ENCODE peak calls at places on chromosome 13, in six cellular contexts. One of them, this sample, is unnamed.

GRCh38 chr13:24693862-24694471 is 13.8 kb downstream of the ATP12A start:
- DNase-seq in GM04504: no peak
- DNase-seq in stimulated activated CD8-positive, alpha-beta memory T cell treated with anti-CD3 and anti-CD28 coated beads, Interleukin-2, amount 100 ng/mL, for 48 hours: no peak
- DNase-seq in AG20443: peak; percentile 52
- DNase-seq in lower leg skin: no peak
- DNase-seq in GM12865: peak; percentile 76
- DNase-seq in this sample: peak; percentile 56

GRCh38 chr13:76778906-76779305 is 107.3 kb downstream of the KCTD12 start:
- DNase-seq in GM04504: no peak
- DNase-seq in stimulated activated CD8-positive, alpha-beta memory T cell treated with anti-CD3 and anti-CD28 coated beads, Interleukin-2, amount 100 ng/mL, for 48 hours: no peak
- DNase-seq in AG20443: no peak
- DNase-seq in lower leg skin: no peak
- DNase-seq in GM12865: no peak
- DNase-seq in this sample: no peak

GRCh38 chr13:107138987-107139386 is 571.0 kb upstream of the ARGLU1 start:
- DNase-seq in GM04504: no peak
- DNase-seq in stimulated activated CD8-positive, alpha-beta memory T cell treated with anti-CD3 and anti-CD28 coated beads, Interleukin-2, amount 100 ng/mL, for 48 hours: no peak
- DNase-seq in AG20443: no peak
- DNase-seq in lower leg skin: no peak
- DNase-seq in GM12865: no peak
- DNase-seq in this sample: no peak

GRCh38 chr13:51040431-51040830 is 70.6 kb downstream of the C13orf42 start:
- DNase-seq in GM04504: no peak
- DNase-seq in stimulated activated CD8-positive, alpha-beta memory T cell treated with anti-CD3 and anti-CD28 coated beads, Interleukin-2, amount 100 ng/mL, for 48 hours: no peak
- DNase-seq in AG20443: no peak
- DNase-seq in lower leg skin: no peak
- DNase-seq in GM12865: no peak
- DNase-seq in this sample: no peak

GRCh38 chr13:41549491-41549890 is 92.1 kb downstream of the RGCC start:
- DNase-seq in GM04504: no peak
- DNase-seq in stimulated activated CD8-positive, alpha-beta memory T cell treated with anti-CD3 and anti-CD28 coated beads, Interleukin-2, amount 100 ng/mL, for 48 hours: no peak
- DNase-seq in AG20443: no peak
- DNase-seq in lower leg skin: no peak
- DNase-seq in GM12865: no peak
- DNase-seq in this sample: no peak

GRCh38 chr13:60165391-60166099 is 1.8 kb upstream of the DIAPH3 start:
- DNase-seq in GM04504: no peak
- DNase-seq in stimulated activated CD8-positive, alpha-beta memory T cell treated with anti-CD3 and anti-CD28 coated beads, Interleukin-2, amount 100 ng/mL, for 48 hours: no peak
- DNase-seq in AG20443: no peak
- DNase-seq in lower leg skin: no peak
- DNase-seq in GM12865: no peak
- DNase-seq in this sample: no peak

GRCh38 chr13:45269204-45269603 is 68.4 kb upstream of the KCTD4 start:
- DNase-seq in GM04504: no peak
- DNase-seq in stimulated activated CD8-positive, alpha-beta memory T cell treated with anti-CD3 and anti-CD28 coated beads, Interleukin-2, amount 100 ng/mL, for 48 hours: no peak
- DNase-seq in AG20443: no peak
- DNase-seq in lower leg skin: no peak
- DNase-seq in GM12865: no peak
- DNase-seq in this sample: no peak

GRCh38 chr13:41563501-41564001 is 106.2 kb downstream of the RGCC start:
- DNase-seq in GM04504: no peak
- DNase-seq in stimulated activated CD8-positive, alpha-beta memory T cell treated with anti-CD3 and anti-CD28 coated beads, Interleukin-2, amount 100 ng/mL, for 48 hours: no peak
- DNase-seq in AG20443: no peak
- DNase-seq in lower leg skin: no peak
- DNase-seq in GM12865: no peak
- DNase-seq in this sample: no peak

GRCh38 chr13:33285420-33286124 is at the start of gene STARD13:
- DNase-seq in GM04504: peak; percentile 95
- DNase-seq in stimulated activated CD8-positive, alpha-beta memory T cell treated with anti-CD3 and anti-CD28 coated beads, Interleukin-2, amount 100 ng/mL, for 48 hours: no peak
- DNase-seq in AG20443: peak; percentile 97
- DNase-seq in lower leg skin: peak; percentile 96
- DNase-seq in GM12865: peak; percentile 25
- DNase-seq in this sample: peak; percentile 92

GRCh38 chr13:46101488-46102289 is 3.1 kb downstream of the CPB2 start:
- DNase-seq in GM04504: no peak
- DNase-seq in stimulated activated CD8-positive, alpha-beta memory T cell treated with anti-CD3 and anti-CD28 coated beads, Interleukin-2, amount 100 ng/mL, for 48 hours: no peak
- DNase-seq in AG20443: no peak
- DNase-seq in lower leg skin: no peak
- DNase-seq in GM12865: peak; percentile 16
- DNase-seq in this sample: no peak

GRCh38 chr13:42847891-42848663 is 66.7 kb downstream of the FAM216B start:
- DNase-seq in GM04504: peak; percentile 70
- DNase-seq in stimulated activated CD8-positive, alpha-beta memory T cell treated with anti-CD3 and anti-CD28 coated beads, Interleukin-2, amount 100 ng/mL, for 48 hours: no peak
- DNase-seq in AG20443: peak; percentile 76
- DNase-seq in lower leg skin: no peak
- DNase-seq in GM12865: no peak
- DNase-seq in this sample: no peak

GRCh38 chr13:40982772-40983171 is 36.3 kb downstream of the ELF1 start:
- DNase-seq in GM04504: no peak
- DNase-seq in stimulated activated CD8-positive, alpha-beta memory T cell treated with anti-CD3 and anti-CD28 coated beads, Interleukin-2, amount 100 ng/mL, for 48 hours: no peak
- DNase-seq in AG20443: no peak
- DNase-seq in lower leg skin: peak; percentile 62
- DNase-seq in GM12865: peak; percentile 93
- DNase-seq in this sample: no peak

GRCh38 chr13:24146961-24147569 is 13.5 kb upstream of the SPATA13 start:
- DNase-seq in GM04504: peak; percentile 28
- DNase-seq in stimulated activated CD8-positive, alpha-beta memory T cell treated with anti-CD3 and anti-CD28 coated beads, Interleukin-2, amount 100 ng/mL, for 48 hours: no peak
- DNase-seq in AG20443: no peak
- DNase-seq in lower leg skin: no peak
- DNase-seq in GM12865: no peak
- DNase-seq in this sample: no peak

GRCh38 chr13:75507027-75508001 is 25.3 kb upstream of the TBC1D4 start:
- DNase-seq in GM04504: no peak
- DNase-seq in stimulated activated CD8-positive, alpha-beta memory T cell treated with anti-CD3 and anti-CD28 coated beads, Interleukin-2, amount 100 ng/mL, for 48 hours: no peak
- DNase-seq in AG20443: no peak
- DNase-seq in lower leg skin: no peak
- DNase-seq in GM12865: peak; percentile 13
- DNase-seq in this sample: no peak

GRCh38 chr13:24505256-24505655 is 7.3 kb downstream of the PARP4 start:
- DNase-seq in GM04504: no peak
- DNase-seq in stimulated activated CD8-positive, alpha-beta memory T cell treated with anti-CD3 and anti-CD28 coated beads, Interleukin-2, amount 100 ng/mL, for 48 hours: no peak
- DNase-seq in AG20443: no peak
- DNase-seq in lower leg skin: no peak
- DNase-seq in GM12865: no peak
- DNase-seq in this sample: no peak

GRCh38 chr13:45744979-45745378 is 42.9 kb downstream of the CBY2 start:
- DNase-seq in GM04504: no peak
- DNase-seq in stimulated activated CD8-positive, alpha-beta memory T cell treated with anti-CD3 and anti-CD28 coated beads, Interleukin-2, amount 100 ng/mL, for 48 hours: no peak
- DNase-seq in AG20443: no peak
- DNase-seq in lower leg skin: no peak
- DNase-seq in GM12865: no peak
- DNase-seq in this sample: no peak

GRCh38 chr13:80054806-80055205 is 286.1 kb downstream of the SPRY2 start:
- DNase-seq in GM04504: peak; percentile 23
- DNase-seq in stimulated activated CD8-positive, alpha-beta memory T cell treated with anti-CD3 and anti-CD28 coated beads, Interleukin-2, amount 100 ng/mL, for 48 hours: no peak
- DNase-seq in AG20443: peak; percentile 11
- DNase-seq in lower leg skin: no peak
- DNase-seq in GM12865: no peak
- DNase-seq in this sample: no peak

GRCh38 chr13:110319774-110320509 is 12.9 kb downstream of the COL4A2 start:
- DNase-seq in GM04504: no peak
- DNase-seq in stimulated activated CD8-positive, alpha-beta memory T cell treated with anti-CD3 and anti-CD28 coated beads, Interleukin-2, amount 100 ng/mL, for 48 hours: no peak
- DNase-seq in AG20443: peak; percentile 51
- DNase-seq in lower leg skin: no peak
- DNase-seq in GM12865: no peak
- DNase-seq in this sample: no peak

GRCh38 chr13:108961542-108962125 is 332.2 kb downstream of the MYO16 start:
- DNase-seq in GM04504: no peak
- DNase-seq in stimulated activated CD8-positive, alpha-beta memory T cell treated with anti-CD3 and anti-CD28 coated beads, Interleukin-2, amount 100 ng/mL, for 48 hours: no peak
- DNase-seq in AG20443: peak; percentile 41
- DNase-seq in lower leg skin: no peak
- DNase-seq in GM12865: peak; percentile 54
- DNase-seq in this sample: no peak

GRCh38 chr13:112733661-112734379 is 44.0 kb downstream of the ATP11A start:
- DNase-seq in GM04504: no peak
- DNase-seq in stimulated activated CD8-positive, alpha-beta memory T cell treated with anti-CD3 and anti-CD28 coated beads, Interleukin-2, amount 100 ng/mL, for 48 hours: no peak
- DNase-seq in AG20443: no peak
- DNase-seq in lower leg skin: no peak
- DNase-seq in GM12865: no peak
- DNase-seq in this sample: peak; percentile 48

GRCh38 chr13:29892149-29892548 is 41.7 kb upstream of the UBL3 start:
- DNase-seq in GM04504: no peak
- DNase-seq in stimulated activated CD8-positive, alpha-beta memory T cell treated with anti-CD3 and anti-CD28 coated beads, Interleukin-2, amount 100 ng/mL, for 48 hours: no peak
- DNase-seq in AG20443: no peak
- DNase-seq in lower leg skin: no peak
- DNase-seq in GM12865: no peak
- DNase-seq in this sample: no peak

GRCh38 chr13:40115456-40115855 is 460.0 kb downstream of the COG6 start:
- DNase-seq in GM04504: no peak
- DNase-seq in stimulated activated CD8-positive, alpha-beta memory T cell treated with anti-CD3 and anti-CD28 coated beads, Interleukin-2, amount 100 ng/mL, for 48 hours: no peak
- DNase-seq in AG20443: no peak
- DNase-seq in lower leg skin: no peak
- DNase-seq in GM12865: no peak
- DNase-seq in this sample: no peak

GRCh38 chr13:73303858-73304257 is 245.1 kb downstream of the KLF5 start:
- DNase-seq in GM04504: no peak
- DNase-seq in stimulated activated CD8-positive, alpha-beta memory T cell treated with anti-CD3 and anti-CD28 coated beads, Interleukin-2, amount 100 ng/mL, for 48 hours: no peak
- DNase-seq in AG20443: no peak
- DNase-seq in lower leg skin: no peak
- DNase-seq in GM12865: no peak
- DNase-seq in this sample: no peak

GRCh38 chr13:45119469-45119989 is 781 bp upstream of the GTF2F2 start:
- DNase-seq in GM04504: no peak
- DNase-seq in stimulated activated CD8-positive, alpha-beta memory T cell treated with anti-CD3 and anti-CD28 coated beads, Interleukin-2, amount 100 ng/mL, for 48 hours: peak; percentile 18
- DNase-seq in AG20443: peak; percentile 48
- DNase-seq in lower leg skin: no peak
- DNase-seq in GM12865: peak; percentile 41
- DNase-seq in this sample: no peak

GRCh38 chr13:27601208-27601607 is 19.1 kb downstream of the LNX2 start:
- DNase-seq in GM04504: no peak
- DNase-seq in stimulated activated CD8-positive, alpha-beta memory T cell treated with anti-CD3 and anti-CD28 coated beads, Interleukin-2, amount 100 ng/mL, for 48 hours: no peak
- DNase-seq in AG20443: no peak
- DNase-seq in lower leg skin: no peak
- DNase-seq in GM12865: no peak
- DNase-seq in this sample: no peak

This sample was measured in upper lobe of right lung.